ENCODE peak calls at places on chromosomes 13 and 19, in six cellular contexts. B is fibroblast of villous mesenchyme, Y is H9, I is lower lobe of right lung, S is mucosa of descending colon, L is sigmoid colon. P is an unnamed sample.

GRCh38 chr19:57363734-57364181 is 407 bp downstream of the TRAPPC2B start:
- DNase-seq in I (no peak), Y (no peak), B (peak), L (no peak), S (no peak), P (peak)

GRCh38 chr13:111470933-111471332 is 150.5 kb downstream of the TEX29 start:
- DNase-seq in B (no peak), I (no peak), L (peak), S (no peak), Y (no peak), P (no peak)

GRCh38 chr19:44904426-44904994 is 1.1 kb upstream of the APOE start:
- DNase-seq in L (no peak), Y (peak), B (peak), I (no peak), S (no peak), P (no peak)

GRCh38 chr19:16143399-16144215 is at the start of gene HSH2D:
- DNase-seq in S (peak), Y (peak), B (no peak), I (peak), L (no peak), P (peak)

GRCh38 chr13:112158961-112159360 is 92.0 kb downstream of the SOX1 start:
- DNase-seq in Y (no peak), B (no peak), I (no peak), L (no peak), S (no peak), P (no peak)

GRCh38 chr19:55368701-55369563 is 1.3 kb downstream of the IL11 start:
- DNase-seq in L (no peak), I (no peak), S (peak), Y (peak), B (peak), P (peak)

GRCh38 chr13:49298903-49299605 is 51.3 kb downstream of the CDADC1 start:
- DNase-seq in L (no peak), S (no peak), Y (no peak), B (no peak), I (no peak), P (peak)

GRCh38 chr19:50223439-50223716 is 20.0 kb downstream of the MYH14 start:
- DNase-seq in L (no peak), Y (no peak), S (no peak), B (no peak), I (no peak), P (no peak)

GRCh38 chr13:22053053-22053452 is 382.2 kb downstream of the FGF9 start:
- DNase-seq in B (no peak), I (no peak), Y (no peak), L (no peak), S (no peak), P (no peak)

GRCh38 chr13:81293594-81294164 is 952.8 kb upstream of the SPRY2 start:
- DNase-seq in Y (no peak), S (no peak), L (no peak), I (no peak), B (no peak), P (no peak)

GRCh38 chr13:79581870-79582315 is 100.9 kb downstream of the NDFIP2 start:
- DNase-seq in I (no peak), L (no peak), Y (peak), S (peak), B (peak), P (no peak)

GRCh38 chr19:38793186-38793585 is 4.2 kb downstream of the LGALS7B start:
- DNase-seq in I (no peak), S (no peak), Y (no peak), B (no peak), L (no peak), P (no peak)

GRCh38 chr19:7327802-7328201 is 20.9 kb upstream of the ARHGEF18 start:
- DNase-seq in Y (no peak), B (no peak), S (no peak), I (no peak), L (peak), P (no peak)

GRCh38 chr19:7328647-7329046 is 20.1 kb upstream of the ARHGEF18 start:
- DNase-seq in Y (no peak), I (no peak), B (no peak), S (no peak), L (peak), P (no peak)

GRCh38 chr19:7331446-7331845 is 17.3 kb upstream of the ARHGEF18 start:
- DNase-seq in S (no peak), Y (no peak), B (no peak), L (no peak), I (no peak), P (no peak)

GRCh38 chr19:7326105-7326877 is 22.4 kb upstream of the ARHGEF18 start:
- DNase-seq in S (no peak), I (no peak), Y (peak), L (peak), B (peak), P (no peak)
- TF ChIP-seq CTCF in S (no peak), I (peak), Y (peak), L (no peak), B (peak), P (no peak)

GRCh38 chr13:20090349-20090748 is 70.5 kb downstream of the GJA3 start:
- DNase-seq in B (no peak), S (no peak), Y (no peak), I (no peak), L (no peak), P (no peak)
- TF ChIP-seq CTCF in B (no peak), S (no peak), Y (peak), I (no peak), L (no peak), P (no peak)

GRCh38 chr13:43041368-43041921 is 18.1 kb downstream of the DNAJC15 start:
- DNase-seq in I (no peak), Y (no peak), B (no peak), S (no peak), L (no peak), P (no peak)
- TF ChIP-seq CTCF in I (no peak), Y (no peak), B (no peak), S (no peak), L (no peak), P (no peak)

GRCh38 chr19:31110331-31110730 is 238.9 kb downstream of the TSHZ3 start:
- DNase-seq in Y (peak), B (peak), I (no peak), L (no peak), S (no peak), P (no peak)
- TF ChIP-seq CTCF in Y (peak), B (peak), I (no peak), L (no peak), S (no peak), P (no peak)

GRCh38 chr13:100100115-100100879 is 11.4 kb downstream of the PCCA start:
- DNase-seq in B (peak), S (no peak), I (no peak), Y (no peak), L (no peak), P (peak)
- TF ChIP-seq CTCF in B (no peak), S (no peak), I (no peak), Y (no peak), L (no peak), P (no peak)

GRCh38 chr19:30406220-30406944 is 34.2 kb downstream of the ZNF536 start:
- DNase-seq in Y (no peak), L (no peak), B (no peak), S (no peak), I (no peak), P (no peak)
- TF ChIP-seq CTCF in Y (peak), L (no peak), B (no peak), S (no peak), I (no peak), P (no peak)

GRCh38 chr19:11963566-11964355 is 1.1 kb upstream of the ZNF763 start:
- DNase-seq in Y (peak), L (peak), S (peak), B (peak), I (peak), P (peak)
- TF ChIP-seq CTCF in Y (peak), L (peak), S (peak), B (peak), I (peak), P (no peak)

DNA sequence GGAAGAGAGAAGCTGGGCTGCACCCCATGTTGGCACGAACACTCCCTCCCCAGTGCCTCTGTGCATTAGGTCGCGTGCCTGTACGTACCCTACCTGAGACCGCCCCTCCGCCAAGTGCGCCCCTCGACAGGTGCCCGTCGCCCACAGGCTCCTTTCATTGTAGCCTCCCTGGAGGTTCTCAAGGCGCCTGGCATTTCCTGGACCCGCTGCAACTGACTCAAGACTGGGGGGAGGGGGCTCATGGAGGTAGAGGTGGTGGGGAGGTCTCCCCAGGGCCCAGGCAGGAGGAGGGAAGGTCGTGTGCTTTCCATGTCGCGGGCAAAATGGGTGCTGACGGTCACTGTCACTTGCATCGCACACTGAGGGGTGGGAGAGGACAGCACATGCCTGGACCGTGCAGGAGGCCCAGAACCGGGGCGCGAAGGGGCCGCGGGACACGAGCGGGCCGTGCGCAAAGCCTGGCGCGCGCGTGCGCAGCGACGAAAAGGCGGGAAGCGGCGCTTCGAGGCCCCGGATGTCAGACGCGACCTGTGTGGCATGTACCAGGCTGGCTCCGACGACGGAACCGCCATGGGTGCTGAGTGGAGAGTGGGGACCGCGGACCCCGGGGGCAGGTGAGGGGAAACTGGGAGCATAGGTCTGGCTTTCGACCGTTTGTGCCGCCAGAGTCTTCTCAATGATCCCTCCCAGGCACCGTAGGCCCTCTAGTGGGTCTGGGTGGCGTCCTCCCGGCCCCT is 16.5 kb downstream of the NFIX start:
- DNase-seq in L (no peak), B (no peak), S (peak), I (no peak), Y (peak), P (no peak)
- TF ChIP-seq CTCF in L (no peak), B (no peak), S (no peak), I (no peak), Y (no peak), P (no peak)

DNA sequence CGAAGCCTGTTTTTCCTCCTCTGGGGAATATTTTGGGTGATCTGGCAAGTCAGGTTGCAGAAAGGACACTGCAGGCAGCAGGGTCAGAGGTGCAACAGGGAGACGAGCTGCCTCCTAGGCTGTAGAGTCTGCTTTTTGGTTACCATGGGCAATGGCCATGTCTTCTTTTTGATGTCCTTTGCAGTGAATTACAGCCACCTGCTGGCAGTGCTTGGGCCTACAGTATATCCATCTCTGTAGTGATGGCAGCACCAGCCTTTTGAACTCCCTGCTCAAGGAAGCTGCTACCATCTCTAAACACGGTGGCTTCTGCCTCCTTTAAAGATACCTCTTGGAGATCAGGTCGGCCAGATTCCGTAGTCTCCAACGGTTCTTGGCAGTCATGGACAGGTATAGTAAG is 73.9 kb downstream of the WTIP start:
- DNase-seq in L (no peak), S (no peak), Y (peak), I (no peak), B (peak), P (peak)
- TF ChIP-seq CTCF in L (no peak), S (no peak), Y (peak), I (no peak), B (peak), P (peak)